ENCODE peak calls at places on chromosomes 3 and 15, in seven cellular contexts. Z is body of pancreas; K is left ventricle myocardium inferior; A is neuronal stem cell; Q is effector memory CD4-positive, alpha-beta T cell; L is lower lobe of right lung; U is adipocyte. C is an unnamed sample.

GRCh38 chr15:82159922-82160321 is 102.6 kb downstream of the EFL1 start:
- DNase-seq in Z (no peak), K (no peak), A (peak; percentile 24), Q (no peak), L (no peak), U (peak; percentile 73), C (no peak)

GRCh38 chr15:40450047-40450446 is 9.3 kb downstream of the BAHD1 start:
- DNase-seq in Z (no peak), K (no peak), A (no peak), Q (no peak), L (no peak), U (no peak), C (no peak)

GRCh38 chr15:100728371-100729201 is 126.2 kb downstream of the ASB7 start:
- DNase-seq in Z (peak; percentile 5), K (no peak), A (no peak), Q (no peak), L (no peak), U (no peak), C (no peak)

GRCh38 chr3:134459506-134460041 is 26.2 kb downstream of the ANAPC13 start:
- DNase-seq in Z (no peak), K (no peak), A (no peak), Q (no peak), L (no peak), U (no peak), C (peak; percentile 80)

GRCh38 chr3:131338948-131339640 is 42.5 kb upstream of the NUDT16 start:
- DNase-seq in Z (no peak), K (no peak), A (no peak), Q (no peak), L (no peak), U (peak; percentile 27), C (no peak)

GRCh38 chr3:161275919-161276318 is 54.8 kb downstream of the NMD3 start:
- DNase-seq in Z (no peak), K (no peak), A (no peak), Q (no peak), L (no peak), U (no peak), C (no peak)

GRCh38 chr3:128946411-128946810 is 47.5 kb downstream of the CFAP92 start:
- DNase-seq in Z (no peak), K (no peak), A (no peak), Q (no peak), L (no peak), U (peak; percentile 1), C (no peak)

GRCh38 chr3:30886888-30887287 is 7.6 kb downstream of the GADL1 start:
- DNase-seq in Z (no peak), K (no peak), A (no peak), Q (no peak), L (no peak), U (no peak), C (peak; percentile 21)

GRCh38 chr15:63560741-63561448 is 36.3 kb upstream of the FBXL22 start:
- DNase-seq in Z (no peak), K (no peak), A (no peak), Q (no peak), L (no peak), U (no peak), C (no peak)

GRCh38 chr15:71677352-71677751 is 133.0 kb upstream of the NR2E3 start:
- DNase-seq in Z (no peak), K (no peak), A (no peak), Q (no peak), L (no peak), U (no peak), C (no peak)

GRCh38 chr3:69422751-69423150 is 36.9 kb upstream of the FRMD4B start:
- DNase-seq in Z (no peak), K (no peak), A (no peak), Q (no peak), L (no peak), U (peak; percentile 53), C (no peak)

GRCh38 chr3:164533275-164533674 is 545.0 kb downstream of the SI start:
- DNase-seq in Z (no peak), K (no peak), A (no peak), Q (no peak), L (no peak), U (no peak), C (no peak)

GRCh38 chr3:66115858-66116654 is 77.3 kb upstream of the MAGI1 start:
- DNase-seq in Z (peak; percentile 36), K (peak; percentile 37), A (peak; percentile 14), Q (no peak), L (no peak), U (peak; percentile 81), C (peak; percentile 23)

GRCh38 chr3:188179006-188179966 is 25.3 kb downstream of the LPP start:
- DNase-seq in Z (no peak), K (peak; percentile 27), A (no peak), Q (no peak), L (peak; percentile 79), U (peak; percentile 68), C (no peak)

GRCh38 chr3:98735761-98736269 is 27.3 kb upstream of the ST3GAL6 start:
- DNase-seq in Z (no peak), K (no peak), A (no peak), Q (no peak), L (no peak), U (no peak), C (no peak)

GRCh38 chr15:71462638-71463037 is 347.4 kb downstream of the THSD4 start:
- DNase-seq in Z (no peak), K (no peak), A (no peak), Q (no peak), L (no peak), U (no peak), C (no peak)

GRCh38 chr15:37980010-37980409 is 45.6 kb downstream of the TMCO5A start:
- DNase-seq in Z (no peak), K (no peak), A (no peak), Q (no peak), L (no peak), U (no peak), C (peak; percentile 39)

GRCh38 chr15:37984368-37984767 is 49.9 kb downstream of the TMCO5A start:
- DNase-seq in Z (no peak), K (no peak), A (no peak), Q (no peak), L (no peak), U (no peak), C (no peak)

GRCh38 chr15:37981781-37982180 is 47.3 kb downstream of the TMCO5A start:
- DNase-seq in Z (no peak), K (no peak), A (no peak), Q (no peak), L (no peak), U (peak; percentile 29), C (no peak)

GRCh38 chr15:37978231-37978630 is 43.8 kb downstream of the TMCO5A start:
- DNase-seq in Z (no peak), K (no peak), A (no peak), Q (no peak), L (no peak), U (no peak), C (no peak)

GRCh38 chr15:37979597-37979996 is 45.2 kb downstream of the TMCO5A start:
- DNase-seq in Z (no peak), K (no peak), A (no peak), Q (no peak), L (no peak), U (no peak), C (peak; percentile 76)
- H3K4me1 ChIP-seq in Z (no peaks in the 10 kb centered on the region), K (no peaks in the 10 kb centered on the region), A (no peaks in the 10 kb centered on the region), Q (no peaks in the 10 kb centered on the region), L (no peaks in the 10 kb centered on the region), U (no peaks in the 10 kb centered on the region), C (no peaks in the 10 kb centered on the region)

DNA sequence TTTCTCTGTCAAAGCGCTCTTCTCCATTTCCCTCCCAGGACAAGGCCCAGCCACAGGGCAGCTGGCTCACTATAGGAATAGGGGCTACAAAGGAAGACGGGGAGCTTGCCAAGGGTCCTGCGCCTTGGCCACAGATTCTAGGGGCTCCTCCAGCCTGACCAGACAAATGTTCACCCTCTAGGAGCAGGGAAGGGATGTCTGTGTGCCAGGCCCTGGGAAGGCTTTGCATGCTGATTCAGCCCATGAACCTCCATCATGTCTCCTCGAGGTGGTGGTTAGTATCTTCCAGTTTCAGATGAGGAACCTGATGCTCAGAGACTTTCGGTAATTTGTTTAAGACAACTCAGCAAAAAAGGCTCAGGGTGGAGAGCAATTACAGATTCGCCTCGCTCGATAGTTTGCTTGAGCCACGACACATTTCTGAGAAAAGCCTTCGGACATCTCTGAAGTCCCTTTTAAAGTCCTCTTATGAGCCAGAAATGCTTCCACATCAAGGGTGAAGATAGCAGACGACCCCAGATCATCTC is 110.0 kb downstream of the XXYLT1 start:
- DNase-seq in Z (no peak), K (no peak), A (no peak), Q (no peak), L (no peak), U (no peak), C (no peak)
- H3K4me1 ChIP-seq in Z (peaks cover 26% of the 10 kb centered on the region), K (peaks cover 56% of the 10 kb centered on the region), A (peaks cover 9% of the 10 kb centered on the region), Q (no peaks in the 10 kb centered on the region), L (peaks cover 39% of the 10 kb centered on the region), U (peaks cover 16% of the 10 kb centered on the region), C (peaks cover 9% of the 10 kb centered on the region)

DNA sequence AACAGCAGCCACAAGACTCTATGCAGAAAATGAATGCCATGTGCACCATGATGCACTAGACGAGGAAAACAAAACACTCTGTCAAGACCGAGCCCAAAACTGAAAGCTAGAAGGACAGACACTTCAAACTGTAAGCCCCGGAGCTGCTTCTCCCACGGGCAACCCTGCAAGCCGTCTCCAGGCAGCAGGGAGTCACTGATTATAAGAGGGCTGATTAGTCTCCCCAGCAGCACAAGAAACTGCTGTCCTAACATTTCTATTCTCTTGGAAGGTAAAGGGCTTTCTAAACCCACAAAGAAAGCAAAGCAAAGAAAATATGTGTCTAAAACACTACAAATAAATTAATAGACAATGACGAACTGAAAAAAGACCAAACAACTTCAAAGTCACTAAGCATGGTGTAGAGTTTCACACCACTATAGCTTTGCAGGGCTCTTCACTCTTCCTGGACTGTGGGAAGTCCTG is 15.5 kb downstream of the TBC1D2B start:
- DNase-seq in Z (no peak), K (no peak), A (no peak), Q (no peak), L (no peak), U (peak; percentile 75), C (no peak)
- H3K4me1 ChIP-seq in Z (peaks cover 85% of the 10 kb centered on the region), K (peaks cover 98% of the 10 kb centered on the region), A (peaks cover 2% of the 10 kb centered on the region), Q (peaks cover 69% of the 10 kb centered on the region), L (peaks cover 98% of the 10 kb centered on the region), U (peaks cover 79% of the 10 kb centered on the region), C (peaks cover 17% of the 10 kb centered on the region)

DNA sequence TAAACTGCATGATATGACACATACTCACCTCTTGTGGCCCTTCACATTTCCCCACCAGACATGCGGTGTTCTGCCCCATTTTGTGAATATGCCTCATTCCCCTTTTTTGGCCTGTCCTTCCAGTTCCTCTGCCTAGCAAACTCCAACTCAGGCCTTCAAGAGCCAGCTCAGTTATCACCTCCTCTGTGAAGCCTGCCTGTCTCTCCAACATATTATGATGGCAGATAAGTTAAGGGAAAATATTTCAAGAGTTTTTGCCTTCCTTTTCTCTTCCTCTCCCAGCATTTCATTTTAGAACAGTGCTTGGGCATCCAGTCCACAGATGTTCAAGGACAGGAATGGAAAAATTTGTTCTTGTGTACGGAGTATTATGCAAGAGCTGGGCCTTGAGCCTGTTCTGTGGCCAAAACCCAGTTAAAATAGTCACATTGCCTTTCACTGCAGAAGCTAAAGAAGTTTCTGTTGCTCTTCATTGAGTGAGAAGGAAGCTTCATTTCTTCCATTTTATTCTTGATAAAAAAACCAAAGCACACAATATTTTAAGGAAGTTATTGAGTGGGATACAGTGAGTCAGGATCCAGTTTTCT is 192.1 kb downstream of the GHSR start:
- DNase-seq in Z (no peak), K (no peak), A (no peak), Q (no peak), L (no peak), U (peak; percentile 87), C (peak; percentile 74)
- H3K4me1 ChIP-seq in Z (peaks cover 31% of the 10 kb centered on the region), K (peaks cover 73% of the 10 kb centered on the region), A (peaks cover 9% of the 10 kb centered on the region), Q (no peaks in the 10 kb centered on the region), L (peaks cover 32% of the 10 kb centered on the region), U (peaks cover 57% of the 10 kb centered on the region), C (peaks cover 17% of the 10 kb centered on the region)

C was measured in right cardiac atrium.